ENCODE peak calls at places on chromosomes 11 and 22, in eight cellular contexts. C is mammary epithelial cell, K is lower lobe of right lung, V is choroid plexus epithelial cell, N is body of pancreas, P is uterus, Y is tibial artery, R is bronchial epithelial cell. L is an unnamed sample.

GRCh38 chr22:17878186-17878694 is 104.0 kb upstream of the BID start:
- DNase-seq in C (no peak), K (no peak), V (no peak), N (no peak), P (no peak), Y (no peak), R (no peak), L (no peak)

GRCh38 chr11:89119426-89119825 is 53.6 kb upstream of the GRM5 start:
- DNase-seq in C (no peak), K (no peak), V (no peak), N (no peak), P (no peak), Y (no peak), R (no peak), L (no peak)

GRCh38 chr22:42805016-42805997 is 51.8 kb downstream of the ARFGAP3 start:
- DNase-seq in C (peak), K (peak), V (peak), N (peak), P (peak), Y (no peak), R (peak), L (peak)

GRCh38 chr11:117095301-117096139 is 2.7 kb downstream of the SIK3 start:
- DNase-seq in C (no peak), K (no peak), V (peak), N (no peak), P (no peak), Y (no peak), R (peak), L (peak)

GRCh38 chr11:99494065-99494464 is 473.3 kb downstream of the CNTN5 start:
- DNase-seq in C (no peak), K (no peak), V (no peak), N (no peak), P (no peak), Y (no peak), R (no peak), L (no peak)

GRCh38 chr11:24598636-24599035 is 101.8 kb downstream of the LUZP2 start:
- DNase-seq in C (no peak), K (no peak), V (no peak), N (no peak), P (no peak), Y (no peak), R (no peak), L (no peak)

GRCh38 chr11:44622721-44623258 is 57.3 kb downstream of the CD82 start:
- DNase-seq in C (no peak), K (no peak), V (no peak), N (peak), P (no peak), Y (peak), R (no peak), L (peak)

GRCh38 chr11:63888170-63889086 is 28.5 kb downstream of the RCOR2 start:
- DNase-seq in C (peak), K (peak), V (peak), N (peak), P (peak), Y (peak), R (peak), L (peak)

GRCh38 chr11:61021661-61022212 is 50.3 kb downstream of the CD6 start:
- DNase-seq in C (no peak), K (peak), V (no peak), N (peak), P (no peak), Y (no peak), R (peak), L (peak)

GRCh38 chr11:69708731-69709401 is 5.0 kb upstream of the FGF19 start:
- DNase-seq in C (no peak), K (no peak), V (no peak), N (no peak), P (no peak), Y (no peak), R (no peak), L (no peak)

GRCh38 chr22:43941449-43941848 is 13.8 kb upstream of the SAMM50 start:
- DNase-seq in C (no peak), K (no peak), V (no peak), N (no peak), P (no peak), Y (no peak), R (no peak), L (no peak)

GRCh38 chr11:95092549-95093324 is 3.1 kb downstream of the ENDOD1 start:
- DNase-seq in C (peak), K (no peak), V (peak), N (no peak), P (no peak), Y (no peak), R (peak), L (peak)

GRCh38 chr11:113874096-113874919 is 1.1 kb downstream of the USP28 start:
- DNase-seq in C (peak), K (no peak), V (peak), N (peak), P (no peak), Y (no peak), R (peak), L (peak)

GRCh38 chr22:40121463-40121862 is 56.3 kb upstream of the TNRC6B start:
- DNase-seq in C (no peak), K (no peak), V (no peak), N (no peak), P (no peak), Y (no peak), R (no peak), L (no peak)

GRCh38 chr11:78022397-78023396 is at the start of gene KCTD14:
- DNase-seq in C (peak), K (peak), V (no peak), N (peak), P (peak), Y (no peak), R (no peak), L (peak)

GRCh38 chr11:43825217-43825816 is 55.3 kb upstream of the ALKBH3 start:
- DNase-seq in C (peak), K (no peak), V (peak), N (peak), P (no peak), Y (no peak), R (peak), L (peak)

GRCh38 chr11:62439785-62440602 is 21.2 kb downstream of the SCGB1A1 start:
- DNase-seq in C (no peak), K (no peak), V (no peak), N (no peak), P (peak), Y (peak), R (no peak), L (no peak)
- TF ChIP-seq CTCF in C (no peak), K (no peak), V (peak), N (no peak), P (peak), Y (no peak), R (no peak), L (no peak)

GRCh38 chr11:1854949-1855885 is 2.3 kb downstream of the LSP1 start:
- DNase-seq in C (no peak), K (no peak), V (no peak), N (no peak), P (no peak), Y (no peak), R (no peak), L (no peak)
- H3K4me3 ChIP-seq in C (no peak), K (peak), V (no peak), N (no peak), P (no peak), Y (no peak), R (no peak), L (no peak)

GRCh38 chr11:72741429-72741833 is 10.8 kb downstream of the ARAP1 start:
- DNase-seq in C (no peak), K (peak), V (peak), N (no peak), P (no peak), Y (no peak), R (no peak), L (peak)
- TF ChIP-seq CTCF in C (no peak), K (no peak), V (peak), N (no peak), P (no peak), Y (no peak), R (no peak), L (no peak)

GRCh38 chr11:66719111-66719872 is 9.7 kb downstream of the SPTBN2 start:
- DNase-seq in C (no peak), K (no peak), V (no peak), N (no peak), P (no peak), Y (no peak), R (no peak), L (no peak)
- H3K4me3 ChIP-seq in C (no peak), K (peak), V (no peak), N (no peak), P (no peak), Y (no peak), R (no peak), L (peak)

DNA sequence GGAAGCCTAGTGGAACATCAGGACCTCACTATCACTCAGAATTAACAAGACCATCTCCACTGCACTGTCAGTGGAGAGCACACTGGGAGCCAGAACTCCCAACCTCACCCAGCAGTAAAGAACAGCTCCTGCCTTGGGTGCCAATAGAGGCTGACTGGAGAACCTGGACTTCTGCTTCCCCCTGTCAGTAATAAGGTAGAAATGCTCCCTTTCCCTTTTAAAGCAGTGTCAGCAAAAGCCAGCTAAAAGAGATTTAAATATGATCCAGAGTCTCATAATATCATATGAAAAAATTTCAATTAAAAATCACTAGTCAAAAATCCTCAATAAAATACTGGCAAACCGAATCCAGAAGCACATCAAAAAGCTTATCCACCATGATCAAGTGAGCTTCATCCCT is 82.8 kb downstream of the SPATA19 start:
- DNase-seq in C (no peak), K (no peak), V (no peak), N (no peak), P (no peak), Y (no peak), R (no peak), L (no peak)
- TF ChIP-seq CTCF in C (no peak), K (no peak), V (no peak), N (no peak), P (no peak), Y (no peak), R (no peak), L (no peak)

DNA sequence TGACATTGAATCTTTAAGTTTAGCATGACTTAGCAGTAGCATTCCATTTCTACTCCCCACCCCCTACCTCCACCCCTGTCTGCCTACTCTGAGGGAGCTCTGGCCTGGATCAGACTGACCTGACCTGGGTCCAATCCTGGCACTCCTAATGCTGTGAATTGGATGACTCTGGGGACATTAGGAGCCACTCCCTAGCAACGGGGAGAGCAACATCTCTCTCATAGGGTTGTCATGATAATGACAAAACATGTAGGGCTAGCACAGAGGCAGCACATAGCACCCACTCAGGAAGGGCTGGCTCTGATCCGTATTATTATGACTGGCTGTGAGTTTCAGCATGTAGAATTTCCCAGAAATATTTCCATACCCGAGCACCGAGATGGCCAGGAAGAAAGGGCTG is 40.5 kb downstream of the CABIN1 start:
- DNase-seq in C (no peak), K (no peak), V (no peak), N (no peak), P (no peak), Y (peak), R (no peak), L (no peak)
- H3K4me3 ChIP-seq in C (no peak), K (no peak), V (no peak), N (no peak), P (no peak), Y (no peak), R (no peak), L (no peak)